ENCODE peak calls at places on chromosomes 11 and 22, in eight cellular contexts. E is prostate gland, Y is HCT116, J is K562, F is GM12878, M is spleen, Z is HepG2, K is GM23338. L is an unnamed sample. For H3K27me3, the result is how much of the 10 kb centered on the place peaks cover.

GRCh38 chr11:15035283-15035682 is 38.1 kb upstream of the CALCB start:
- DNase-seq in E (no peak), Y (no peak), J (peak), F (no peak), M (no peak), Z (no peak), K (peak), L (no peak)

GRCh38 chr11:15911377-15912044 is 444.8 kb downstream of the SOX6 start:
- DNase-seq in E (no peak), Y (no peak), J (no peak), F (no peak), M (no peak), Z (no peak), K (no peak), L (no peak)

GRCh38 chr22:23114721-23115020 is 27.1 kb downstream of the RSPH14 start:
- DNase-seq in E (no peak), Y (no peak), J (no peak), F (no peak), M (no peak), Z (no peak), K (no peak), L (no peak)

GRCh38 chr11:130782361-130783221 is 133.7 kb downstream of the SNX19 start:
- DNase-seq in E (no peak), Y (no peak), J (no peak), F (no peak), M (no peak), Z (no peak), K (peak), L (no peak)

GRCh38 chr11:12662101-12662500 is 12.1 kb upstream of the TEAD1 start:
- DNase-seq in E (no peak), Y (no peak), J (no peak), F (no peak), M (no peak), Z (no peak), K (no peak), L (no peak)

GRCh38 chr11:88979641-88980040 is 86.1 kb downstream of the GRM5 start:
- DNase-seq in E (no peak), Y (no peak), J (no peak), F (no peak), M (no peak), Z (no peak), K (no peak), L (no peak)

GRCh38 chr11:9815486-9816136 is 151.7 kb downstream of the SWAP70 start:
- DNase-seq in E (no peak), Y (no peak), J (no peak), F (no peak), M (no peak), Z (no peak), K (no peak), L (no peak)

GRCh38 chr11:59145534-59145933 is 2.9 kb downstream of the FAM111A start:
- DNase-seq in E (no peak), Y (no peak), J (no peak), F (no peak), M (no peak), Z (no peak), K (no peak), L (no peak)

GRCh38 chr11:34161812-34162506 is 56.5 kb downstream of the NAT10 start:
- DNase-seq in E (no peak), Y (no peak), J (peak), F (no peak), M (no peak), Z (no peak), K (no peak), L (no peak)

DNA sequence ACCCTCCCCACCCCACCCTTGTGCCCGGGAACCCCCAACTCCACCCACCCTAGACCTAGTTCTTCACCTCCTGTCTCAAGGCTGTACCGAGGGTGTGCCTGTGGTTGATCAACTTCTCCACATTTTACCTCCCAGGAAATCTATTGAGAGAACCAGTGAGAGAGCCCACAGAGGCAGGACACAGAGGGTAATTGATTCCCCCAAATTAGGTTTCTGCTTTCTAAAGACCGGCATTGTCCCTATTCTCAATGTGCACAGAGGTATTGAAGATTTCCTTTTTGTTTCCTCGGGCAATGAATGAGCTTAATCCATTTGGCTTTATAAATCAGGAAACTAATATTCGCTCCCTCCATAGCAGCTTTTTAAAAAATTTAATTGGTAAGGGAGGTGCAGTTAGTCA is 6.0 kb upstream of the LMO1 start:
- DNase-seq in E (no peak), Y (no peak), J (no peak), F (no peak), M (peak), Z (no peak), K (no peak), L (no peak)
- H3K27me3 ChIP-seq in E (under half), Y (under half), J (under half), F (under half), M (half or more), Z (half or more), K (half or more), L (half or more)

GRCh38 chr22:24583221-24583971 is 9.5 kb downstream of the LRRC75B start:
- DNase-seq in E (no peak), Y (no peak), J (no peak), F (no peak), M (peak), Z (peak), K (no peak), L (peak)
- H3K27ac ChIP-seq in E (peak), Y (no peak), J (no peak), F (no peak), M (peak), Z (peak), K (no peak), L (peak)

GRCh38 chr11:87743002-87743401 is 432.2 kb downstream of the RAB38 start:
- DNase-seq in E (no peak), Y (no peak), J (no peak), F (no peak), M (no peak), Z (no peak), K (peak), L (no peak)
- TF ChIP-seq POLR2AphosphoS5 in E (no peak), Y (no peak), J (no peak), F (no peak), M (no peak), Z (no peak), K (no peak), L (no peak)

DNA sequence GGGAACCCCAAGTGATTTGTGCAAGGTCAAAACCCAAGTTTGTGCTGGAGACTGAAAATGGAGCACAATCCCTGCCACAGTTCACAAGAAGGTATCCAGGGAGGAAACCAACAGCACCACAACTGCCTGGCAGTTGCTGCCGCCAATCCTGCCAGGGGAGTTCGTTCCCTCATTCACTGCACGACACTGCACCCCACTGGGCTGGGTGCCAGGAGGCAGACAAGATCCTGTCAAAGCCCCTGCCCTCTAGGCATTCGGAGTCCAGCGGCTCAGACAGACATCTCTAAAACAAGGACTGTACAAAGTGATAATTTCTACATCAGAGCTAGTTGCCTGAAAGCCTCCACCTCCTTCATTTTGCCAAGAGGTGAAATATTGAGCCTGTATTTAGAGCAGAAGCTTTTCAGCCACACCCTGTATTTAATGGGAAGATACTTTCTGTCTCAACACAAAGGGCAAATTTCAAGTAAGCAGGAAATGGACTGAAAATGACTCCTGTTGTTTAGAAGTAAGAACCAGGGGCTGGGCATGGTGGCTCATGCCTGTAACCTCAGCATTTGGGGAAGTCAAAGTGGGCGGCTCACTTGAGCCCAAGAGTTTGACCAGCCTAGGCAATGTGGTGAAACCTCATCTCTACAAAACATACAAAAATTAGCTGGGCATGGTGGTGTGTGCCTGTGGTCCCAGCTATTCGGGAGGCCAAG is 277.4 kb upstream of the NARS2 start:
- DNase-seq in E (no peak), Y (no peak), J (no peak), F (no peak), M (no peak), Z (no peak), K (no peak), L (peak)
- H3K27me3 ChIP-seq in E (under half), Y (half or more), J (under half), F (under half), M (under half), Z (under half), K (under half), L (under half)

DNA sequence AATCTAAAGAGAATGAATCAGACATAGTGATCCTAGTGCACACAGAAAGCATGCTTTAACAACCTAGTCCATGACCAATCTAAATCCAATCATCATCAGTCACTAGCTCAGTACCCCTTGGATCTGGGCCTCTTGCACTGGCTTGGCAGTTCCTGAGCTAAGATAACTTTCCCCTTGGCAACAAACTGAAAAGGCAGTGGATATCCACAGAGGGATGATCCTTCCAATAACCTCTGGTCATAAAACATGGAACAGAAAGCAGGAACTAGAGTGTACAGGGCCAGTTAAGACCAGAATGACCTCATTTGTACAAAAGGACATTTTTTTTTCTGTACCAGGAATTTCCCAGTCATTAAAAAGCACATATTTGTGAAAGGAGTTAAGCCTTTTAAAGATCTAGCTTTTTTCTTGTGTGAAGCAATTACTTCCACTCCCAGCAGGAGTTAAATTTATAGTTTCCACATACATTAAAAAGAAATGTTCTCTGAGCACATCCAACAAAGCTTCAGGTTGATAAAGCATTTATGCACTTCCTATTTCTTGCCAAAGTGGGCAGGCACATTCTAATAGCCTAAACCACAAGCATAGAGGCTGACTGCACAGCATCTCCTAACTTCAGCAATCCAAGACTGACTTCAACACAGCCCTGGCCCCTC is 30.0 kb downstream of the GUCY1A2 start:
- DNase-seq in E (no peak), Y (no peak), J (no peak), F (no peak), M (no peak), Z (no peak), K (no peak), L (no peak)
- H3K27ac ChIP-seq in E (no peak), Y (no peak), J (no peak), F (no peak), M (peak), Z (no peak), K (no peak), L (no peak)